ENCODE peak calls at places on chromosome 17, in nine cellular contexts. T, E, P, G, R, L, Y, J and F are unnamed samples.

GRCh38 chr17:64741038-64741641 is 79.0 kb upstream of the SMURF2 start:
- DNase-seq in T (no peak), E (no peak), P (peak), G (no peak), R (no peak), L (no peak), Y (no peak), J (no peak), F (no peak)

GRCh38 chr17:38663125-38663751 is 11.5 kb downstream of the EPOP start:
- DNase-seq in T (peak), E (peak), P (no peak), G (peak), R (peak), L (peak), Y (no peak), J (peak), F (peak)

GRCh38 chr17:82424001-82424862 is 5.8 kb upstream of the OGFOD3 start:
- DNase-seq in T (peak), E (peak), P (no peak), G (peak), R (no peak), L (no peak), Y (peak), J (peak), F (no peak)

GRCh38 chr17:7852919-7853692 is 1.8 kb upstream of the TMEM88 start:
- DNase-seq in T (no peak), E (no peak), P (no peak), G (no peak), R (no peak), L (no peak), Y (no peak), J (no peak), F (no peak)

GRCh38 chr17:48149174-48150106 is 41.9 kb downstream of the SNX11 start:
- DNase-seq in T (peak), E (no peak), P (no peak), G (no peak), R (no peak), L (no peak), Y (no peak), J (no peak), F (peak)

GRCh38 chr17:21174719-21175118 is 39.2 kb downstream of the TMEM11 start:
- DNase-seq in T (no peak), E (no peak), P (no peak), G (no peak), R (no peak), L (no peak), Y (no peak), J (peak), F (no peak)

GRCh38 chr17:49315551-49315951 is 46.5 kb downstream of the ZNF652 start:
- DNase-seq in T (peak), E (peak), P (peak), G (peak), R (peak), L (peak), Y (peak), J (peak), F (peak)

GRCh38 chr17:42517516-42517915 is 18.5 kb upstream of the NAGLU start:
- DNase-seq in T (peak), E (peak), P (peak), G (peak), R (peak), L (peak), Y (peak), J (peak), F (peak)

GRCh38 chr17:30995347-30995746 is 24.5 kb downstream of the RNF135 start:
- DNase-seq in T (no peak), E (no peak), P (no peak), G (no peak), R (no peak), L (no peak), Y (no peak), J (no peak), F (no peak)

GRCh38 chr17:79915850-79916430 is 76.7 kb upstream of the CBX4 start:
- DNase-seq in T (no peak), E (peak), P (no peak), G (no peak), R (no peak), L (no peak), Y (no peak), J (peak), F (peak)

GRCh38 chr17:51734462-51734861 is 424.1 kb downstream of the CA10 start:
- DNase-seq in T (no peak), E (no peak), P (no peak), G (peak), R (no peak), L (no peak), Y (peak), J (no peak), F (no peak)

GRCh38 chr17:81966343-81967243 is 5.6 kb upstream of the NOTUM start:
- DNase-seq in T (no peak), E (no peak), P (peak), G (no peak), R (no peak), L (no peak), Y (no peak), J (peak), F (no peak)

GRCh38 chr17:28326114-28326513 is 7.1 kb downstream of the TMEM97 start:
- DNase-seq in T (no peak), E (no peak), P (no peak), G (no peak), R (no peak), L (no peak), Y (no peak), J (no peak), F (no peak)

GRCh38 chr17:42706732-42707131 is 24.4 kb downstream of the CNTNAP1 start:
- DNase-seq in T (no peak), E (peak), P (no peak), G (peak), R (no peak), L (no peak), Y (peak), J (no peak), F (no peak)

GRCh38 chr17:63331301-63331700 is 114.8 kb downstream of the CYB561 start:
- DNase-seq in T (no peak), E (no peak), P (no peak), G (no peak), R (no peak), L (no peak), Y (no peak), J (no peak), F (no peak)

GRCh38 chr17:76271669-76272540 is 6.8 kb downstream of the UBALD2 start:
- DNase-seq in T (no peak), E (peak), P (no peak), G (peak), R (no peak), L (peak), Y (peak), J (no peak), F (no peak)

GRCh38 chr17:30236807-30237206 is 1.3 kb upstream of the SLC6A4 start:
- DNase-seq in T (no peak), E (no peak), P (no peak), G (peak), R (no peak), L (no peak), Y (no peak), J (peak), F (no peak)

GRCh38 chr17:29179232-29180036 is 764 bp downstream of the MYO18A start:
- DNase-seq in T (peak), E (no peak), P (no peak), G (no peak), R (no peak), L (no peak), Y (no peak), J (no peak), F (no peak)

GRCh38 chr17:49760909-49761558 is 2.9 kb downstream of the FAM117A start:
- DNase-seq in T (no peak), E (no peak), P (no peak), G (no peak), R (no peak), L (no peak), Y (no peak), J (no peak), F (no peak)

GRCh38 chr17:48103379-48103715 is 2.1 kb upstream of the CBX1 start:
- DNase-seq in T (no peak), E (no peak), P (no peak), G (no peak), R (no peak), L (no peak), Y (no peak), J (no peak), F (no peak)

GRCh38 chr17:38709864-38710602 is 5.0 kb downstream of the MLLT6 start:
- DNase-seq in T (no peak), E (no peak), P (no peak), G (no peak), R (no peak), L (no peak), Y (no peak), J (no peak), F (no peak)

GRCh38 chr17:6551909-6552768 is 4.2 kb downstream of the PITPNM3 start:
- DNase-seq in T (peak), E (no peak), P (no peak), G (no peak), R (no peak), L (no peak), Y (no peak), J (no peak), F (peak)

GRCh38 chr17:46772013-46772878 is 46.2 kb downstream of the WNT3 start:
- DNase-seq in T (peak), E (no peak), P (no peak), G (peak), R (no peak), L (no peak), Y (no peak), J (no peak), F (peak)

GRCh38 chr17:38621538-38621937 is 15.8 kb upstream of the SRCIN1 start:
- DNase-seq in T (no peak), E (no peak), P (no peak), G (no peak), R (no peak), L (no peak), Y (no peak), J (no peak), F (no peak)

GRCh38 chr17:75896360-75897075 is at the start of gene TRIM65:
- DNase-seq in T (peak), E (peak), P (peak), G (peak), R (peak), L (peak), Y (peak), J (peak), F (peak)

GRCh38 chr17:34354637-34355036 is 1.6 kb upstream of the CCL13 start:
- DNase-seq in T (no peak), E (no peak), P (no peak), G (no peak), R (no peak), L (no peak), Y (no peak), J (no peak), F (no peak)